ENCODE peak calls at places on chromosomes 6 and 20, in eight cellular contexts. S is HT-29, Q is AG08395, R is ACHN, O is AG10803, T is cardiac fibroblast, H is fibroblast of pulmonary artery, E is AG09319. L is an unnamed sample.
A peak's percentile ranks its signal among the peaks of the same experiment; 100 is the strongest.

GRCh38 chr20:47016068-47016664 is 121.5 kb downstream of the EYA2 start:
- DNase-seq in Q (no peak), T (no peak), R (no peak), O (no peak), E (no peak), H (no peak), S (no peak), L (no peak)

GRCh38 chr6:163030980-163031379 is 303.2 kb downstream of the PACRG start:
- DNase-seq in H (no peak), T (no peak), S (no peak), O (no peak), R (no peak), E (no peak), Q (no peak), L (no peak)

GRCh38 chr6:127516676-127517273 is 2.4 kb downstream of the MTCL3 start:
- DNase-seq in E (no peak), T (peak; percentile 34), Q (peak; percentile 62), O (no peak), S (peak; percentile 28), H (peak; percentile 56), R (peak; percentile 77), L (peak; percentile 61)

GRCh38 chr6:25227854-25228253 is 51.3 kb upstream of the CARMIL1 start:
- DNase-seq in Q (no peak), H (no peak), E (no peak), O (no peak), T (no peak), R (no peak), S (no peak), L (no peak)

GRCh38 chr6:22079788-22080187 is 217.0 kb downstream of the PRL start:
- DNase-seq in S (no peak), E (no peak), H (peak; percentile 50), Q (peak; percentile 83), T (peak; percentile 80), R (no peak), O (peak; percentile 96), L (no peak)

GRCh38 chr20:24668791-24669190 is 199.4 kb downstream of the SYNDIG1 start:
- DNase-seq in R (no peak), H (no peak), T (no peak), Q (no peak), S (no peak), O (no peak), E (no peak), L (no peak)

GRCh38 chr6:100998111-100998510 is 117.0 kb upstream of the ASCC3 start:
- DNase-seq in R (no peak), O (no peak), S (no peak), E (no peak), T (peak; percentile 8), H (peak; percentile 20), Q (no peak), L (no peak)

GRCh38 chr6:143675946-143676345 is 1.8 kb upstream of the PHACTR2 start:
- DNase-seq in E (no peak), Q (no peak), T (peak; percentile 45), O (peak; percentile 67), S (peak; percentile 24), H (peak; percentile 71), R (peak; percentile 58), L (no peak)

GRCh38 chr6:111765681-111766523 is 107.3 kb downstream of the FYN start:
- DNase-seq in Q (peak; percentile 22), O (peak; percentile 69), T (no peak), R (no peak), H (peak; percentile 44), E (no peak), S (no peak), L (no peak)